ENCODE peak calls at places on chromosomes 7 and 10, in ten cellular contexts. Z, T, U, A, C, X, L, V, Q and Y are unnamed samples.

GRCh38 chr7:121062684-121063279 is 74.3 kb downstream of the CPED1 start:
- DNase-seq in Q (no peak), X (no peak), A (no peak), U (no peak), L (no peak), C (no peak), Z (no peak), T (no peak), V (no peak), Y (no peak)

GRCh38 chr7:133044722-133045473 is 37.0 kb downstream of the CHCHD3 start:
- DNase-seq in T (no peak), V (no peak), L (no peak), Q (no peak), Z (no peak), C (no peak), X (no peak), U (peak; percentile 80), A (no peak), Y (no peak)

GRCh38 chr10:101062231-101063161 is 707 bp downstream of the KAZALD1 start:
- DNase-seq in X (no peak), T (no peak), C (peak; percentile 66), V (peak; percentile 53), L (no peak), A (peak; percentile 43), Q (no peak), U (no peak), Z (peak; percentile 61), Y (peak; percentile 46)

GRCh38 chr10:44864637-44865288 is 46.4 kb upstream of the TMEM72 start:
- DNase-seq in L (peak; percentile 88), V (no peak), T (peak; percentile 60), C (peak; percentile 92), Q (peak; percentile 87), U (peak; percentile 61), Z (peak; percentile 91), A (peak; percentile 86), X (peak; percentile 72), Y (peak; percentile 96)

GRCh38 chr10:42962120-42962901 is 114.6 kb upstream of the RET start:
- DNase-seq in C (no peak), Z (peak; percentile 52), V (no peak), T (no peak), X (no peak), A (peak; percentile 7), Q (no peak), U (no peak), L (no peak), Y (no peak)

GRCh38 chr7:100366411-100367250 is 6.7 kb upstream of the PILRA start:
- DNase-seq in A (peak; percentile 44), X (no peak), L (no peak), V (no peak), U (no peak), C (no peak), T (no peak), Q (no peak), Z (no peak), Y (no peak)

GRCh38 chr10:120950103-120950561 is 99.0 kb downstream of the WDR11 start:
- DNase-seq in L (no peak), C (no peak), U (no peak), X (peak; percentile 61), A (no peak), Z (no peak), V (no peak), Q (no peak), T (no peak), Y (no peak)

GRCh38 chr7:70171369-70171768 is 573.1 kb downstream of the AUTS2 start:
- DNase-seq in V (no peak), A (no peak), C (no peak), T (no peak), L (no peak), Z (no peak), U (no peak), Q (no peak), X (no peak), Y (no peak)

GRCh38 chr7:65974876-65975275 is 7.1 kb downstream of the GUSB start:
- DNase-seq in A (no peak), L (no peak), Z (no peak), U (no peak), V (no peak), X (no peak), T (no peak), C (no peak), Q (no peak), Y (no peak)

GRCh38 chr10:85148693-85149640 is 820.6 kb downstream of the CCSER2 start:
- DNase-seq in U (no peak), V (no peak), C (no peak), L (no peak), A (no peak), T (no peak), Z (no peak), Q (no peak), X (no peak), Y (no peak)

GRCh38 chr7:154388412-154388811 is 336.2 kb downstream of the DPP6 start:
- DNase-seq in L (no peak), Z (no peak), A (no peak), X (no peak), U (no peak), C (no peak), Q (no peak), V (no peak), T (no peak), Y (no peak)

GRCh38 chr10:50503661-50504320 is 120.0 kb downstream of the SGMS1 start:
- DNase-seq in U (no peak), Z (no peak), T (no peak), X (no peak), L (no peak), C (no peak), V (no peak), Q (no peak), A (no peak), Y (no peak)

GRCh38 chr7:135164357-135165021 is 6.0 kb downstream of the CYREN start:
- DNase-seq in L (no peak), Z (no peak), T (no peak), A (no peak), X (peak; percentile 22), C (peak; percentile 68), V (no peak), Q (no peak), U (no peak), Y (no peak)

GRCh38 chr7:128453836-128454804 is 1.6 kb upstream of the HILPDA start:
- DNase-seq in V (no peak), X (peak; percentile 74), U (peak; percentile 88), Z (peak; percentile 88), T (no peak), L (peak; percentile 28), A (no peak), Q (peak; percentile 76), C (peak; percentile 94), Y (peak; percentile 90)

GRCh38 chr7:82471351-82472020 is 27.9 kb upstream of the CACNA2D1 start:
- DNase-seq in X (no peak), Z (no peak), Q (no peak), V (no peak), L (no peak), T (no peak), U (no peak), A (no peak), C (no peak), Y (no peak)

GRCh38 chr7:10696064-10696463 is 277.6 kb upstream of the PHF14 start:
- DNase-seq in U (peak; percentile 33), A (no peak), V (no peak), X (no peak), Z (no peak), C (no peak), T (no peak), L (no peak), Q (no peak), Y (no peak)

GRCh38 chr7:75813781-75814236 is at the start of gene CCL24:
- DNase-seq in A (no peak), T (no peak), L (no peak), Z (no peak), C (no peak), V (peak; percentile 16), Q (no peak), U (no peak), X (no peak), Y (no peak)

GRCh38 chr10:4902571-4903011 is 60.6 kb upstream of the AKR1C1 start:
- DNase-seq in U (no peak), T (no peak), A (no peak), Z (no peak), X (peak; percentile 5), C (no peak), V (no peak), Q (peak; percentile 33), L (no peak), Y (peak; percentile 54)

GRCh38 chr7:131909151-131909768 is 352.8 kb upstream of the PODXL start:
- DNase-seq in A (no peak), Q (no peak), U (no peak), C (no peak), Z (no peak), L (no peak), X (no peak), T (no peak), V (no peak), Y (no peak)

GRCh38 chr7:127710635-127711034 is 58.6 kb downstream of the SND1 start:
- DNase-seq in V (no peak), C (no peak), L (no peak), A (no peak), Z (no peak), T (no peak), Q (no peak), U (no peak), X (no peak), Y (no peak)

GRCh38 chr7:134763960-134764359 is 15.5 kb upstream of the CALD1 start:
- DNase-seq in X (no peak), Z (no peak), A (no peak), L (no peak), U (no peak), T (no peak), Q (no peak), C (no peak), V (no peak), Y (no peak)

GRCh38 chr7:672891-673290 is 53.6 kb upstream of the DNAAF5 start:
- DNase-seq in A (no peak), Z (no peak), V (no peak), Q (no peak), X (no peak), T (no peak), U (no peak), C (no peak), L (no peak), Y (no peak)

GRCh38 chr10:513393-513792 is 176.1 kb downstream of the DIP2C start:
- DNase-seq in Q (no peak), C (no peak), V (no peak), Z (no peak), T (no peak), L (no peak), U (no peak), A (no peak), X (no peak), Y (no peak)

GRCh38 chr7:8131694-8132605 is 130.0 kb downstream of the ICA1 start:
- DNase-seq in U (no peak), Q (no peak), A (no peak), X (no peak), Z (no peak), V (no peak), C (no peak), L (no peak), T (no peak), Y (no peak)

GRCh38 chr10:44931621-44932337 is 20.6 kb downstream of the TMEM72 start:
- DNase-seq in T (no peak), C (no peak), Q (no peak), A (no peak), X (no peak), V (no peak), L (no peak), Z (peak; percentile 15), U (no peak), Y (no peak)

GRCh38 chr7:128075536-128076095 is 44.4 kb upstream of the LRRC4 start:
- DNase-seq in Q (no peak), Z (no peak), U (no peak), X (no peak), V (no peak), C (no peak), A (no peak), L (no peak), T (no peak), Y (no peak)

GRCh38 chr7:44275146-44275545 is 50.2 kb downstream of the CAMK2B start:
- DNase-seq in T (no peak), A (no peak), L (no peak), V (no peak), Q (no peak), Z (no peak), U (no peak), C (peak; percentile 10), X (no peak), Y (no peak)

GRCh38 chr10:110017940-110018339 is 10.2 kb downstream of the ADD3 start:
- DNase-seq in Z (no peak), A (no peak), Q (no peak), C (no peak), X (no peak), T (no peak), U (no peak), V (no peak), L (no peak), Y (no peak)